ENCODE peak calls at places on chromosomes 12 and 14, in seven cellular contexts. N is GM10248, Z is AG09309, M is right cardiac atrium, K is mucosa of gallbladder, C is fibroblast of gingiva, Q is GM20000. R is an unnamed sample.

GRCh38 chr12:104604070-104604994 is 147.6 kb downstream of the CHST11 start:
- DNase-seq in M (peak), K (peak), Z (peak), N (peak), Q (peak), C (peak), R (peak)

GRCh38 chr12:52360663-52361271 is 6.5 kb downstream of the KRT85 start:
- DNase-seq in Z (no peak), N (no peak), C (no peak), M (no peak), Q (no peak), K (peak), R (no peak)

GRCh38 chr12:25328082-25328712 is 77.5 kb upstream of the KRAS start:
- DNase-seq in K (peak), C (peak), Z (no peak), M (no peak), N (no peak), Q (no peak), R (peak)

GRCh38 chr14:53399057-53399456 is 245.9 kb upstream of the DDHD1 start:
- DNase-seq in Z (peak), M (no peak), C (peak), K (no peak), N (no peak), Q (no peak), R (peak)

GRCh38 chr14:60650382-60650961 is 1.2 kb upstream of the SIX1 start:
- DNase-seq in Q (no peak), C (peak), M (no peak), K (no peak), N (no peak), Z (no peak), R (no peak)

GRCh38 chr12:30739020-30739419 is 15.7 kb downstream of the CAPRIN2 start:
- DNase-seq in Q (no peak), N (no peak), M (no peak), C (no peak), K (no peak), Z (no peak), R (no peak)

GRCh38 chr12:61629702-61630101 is 630.5 kb upstream of the USP15 start:
- DNase-seq in M (no peak), C (no peak), Z (no peak), N (no peak), K (no peak), Q (no peak), R (no peak)

GRCh38 chr12:93911436-93911835 is 234.3 kb downstream of the CRADD start:
- DNase-seq in Q (no peak), Z (no peak), M (no peak), K (no peak), N (no peak), C (peak), R (no peak)

GRCh38 chr12:53849113-53849512 is 89.5 kb upstream of the HOXC13 start:
- DNase-seq in K (no peak), Q (no peak), N (no peak), C (no peak), M (no peak), Z (no peak), R (no peak)

GRCh38 chr12:75655233-75655879 is 143.9 kb upstream of the KRR1 start:
- DNase-seq in C (no peak), M (no peak), N (no peak), K (no peak), Q (peak), Z (no peak), R (no peak)